ENCODE peak calls at places on chromosomes 5 and 9, in eight cellular contexts. One of them, this sample, is unnamed.

GRCh38 chr9:134742822-134743221 is 101.2 kb downstream of the COL5A1 start:
- DNase-seq in EH: no peak
- DNase-seq in WERI-Rb-1: no peak
- DNase-seq in EL: no peak
- DNase-seq in RPMI7951: no peak
- DNase-seq in sciatic nerve: no peak
- DNase-seq in MM.1S: no peak
- DNase-seq in NCI-H1436: no peak
- DNase-seq in this sample: peak

GRCh38 chr9:120909904-120910303 is 16.7 kb downstream of the TRAF1 start:
- DNase-seq in EH: no peak
- DNase-seq in WERI-Rb-1: no peak
- DNase-seq in EL: no peak
- DNase-seq in RPMI7951: peak
- DNase-seq in sciatic nerve: no peak
- DNase-seq in MM.1S: no peak
- DNase-seq in NCI-H1436: no peak
- DNase-seq in this sample: no peak

GRCh38 chr5:173855995-173856656 is 32.0 kb upstream of the CPEB4 start:
- DNase-seq in EH: no peak
- DNase-seq in WERI-Rb-1: no peak
- DNase-seq in EL: no peak
- DNase-seq in RPMI7951: no peak
- DNase-seq in sciatic nerve: no peak
- DNase-seq in MM.1S: no peak
- DNase-seq in NCI-H1436: no peak
- DNase-seq in this sample: no peak

GRCh38 chr5:143569722-143570567 is 166.5 kb upstream of the NR3C1 start:
- DNase-seq in EH: no peak
- DNase-seq in WERI-Rb-1: no peak
- DNase-seq in EL: no peak
- DNase-seq in RPMI7951: no peak
- DNase-seq in sciatic nerve: no peak
- DNase-seq in MM.1S: no peak
- DNase-seq in NCI-H1436: no peak
- DNase-seq in this sample: no peak

GRCh38 chr5:170430871-170431437 is 41.8 kb upstream of the KCNMB1 start:
- DNase-seq in EH: peak
- DNase-seq in WERI-Rb-1: no peak
- DNase-seq in EL: peak
- DNase-seq in RPMI7951: peak
- DNase-seq in sciatic nerve: no peak
- DNase-seq in MM.1S: no peak
- DNase-seq in NCI-H1436: no peak
- DNase-seq in this sample: no peak

GRCh38 chr9:134454386-134454978 is 128.2 kb downstream of the RXRA start:
- DNase-seq in EH: no peak
- DNase-seq in WERI-Rb-1: no peak
- DNase-seq in EL: no peak
- DNase-seq in RPMI7951: no peak
- DNase-seq in sciatic nerve: peak
- DNase-seq in MM.1S: no peak
- DNase-seq in NCI-H1436: no peak
- DNase-seq in this sample: no peak

GRCh38 chr5:113025596-113025995 is 49.0 kb downstream of the DCP2 start:
- DNase-seq in EH: no peak
- DNase-seq in WERI-Rb-1: no peak
- DNase-seq in EL: no peak
- DNase-seq in RPMI7951: no peak
- DNase-seq in sciatic nerve: no peak
- DNase-seq in MM.1S: no peak
- DNase-seq in NCI-H1436: no peak
- DNase-seq in this sample: no peak

GRCh38 chr9:97710356-97711222 is 13.4 kb upstream of the XPA start:
- DNase-seq in EH: peak
- DNase-seq in WERI-Rb-1: peak
- DNase-seq in EL: peak
- DNase-seq in RPMI7951: peak
- DNase-seq in sciatic nerve: no peak
- DNase-seq in MM.1S: peak
- DNase-seq in NCI-H1436: peak
- DNase-seq in this sample: peak

GRCh38 chr9:38362912-38363588 is 29.5 kb upstream of the ALDH1B1 start:
- DNase-seq in EH: peak
- DNase-seq in WERI-Rb-1: no peak
- DNase-seq in EL: peak
- DNase-seq in RPMI7951: peak
- DNase-seq in sciatic nerve: no peak
- DNase-seq in MM.1S: peak
- DNase-seq in NCI-H1436: peak
- DNase-seq in this sample: peak

GRCh38 chr9:79382468-79382867 is 189.3 kb upstream of the TLE4 start:
- DNase-seq in EH: peak
- DNase-seq in WERI-Rb-1: no peak
- DNase-seq in EL: peak
- DNase-seq in RPMI7951: no peak
- DNase-seq in sciatic nerve: no peak
- DNase-seq in MM.1S: no peak
- DNase-seq in NCI-H1436: no peak
- DNase-seq in this sample: no peak

GRCh38 chr9:131037336-131038255 is 28.6 kb downstream of the LAMC3 start:
- DNase-seq in EH: peak
- DNase-seq in WERI-Rb-1: no peak
- DNase-seq in EL: no peak
- DNase-seq in RPMI7951: no peak
- DNase-seq in sciatic nerve: no peak
- DNase-seq in MM.1S: no peak
- DNase-seq in NCI-H1436: no peak
- DNase-seq in this sample: no peak

GRCh38 chr9:133470988-133471387 is 7.9 kb downstream of the SLC2A6 start:
- DNase-seq in EH: no peak
- DNase-seq in WERI-Rb-1: no peak
- DNase-seq in EL: no peak
- DNase-seq in RPMI7951: no peak
- DNase-seq in sciatic nerve: no peak
- DNase-seq in MM.1S: no peak
- DNase-seq in NCI-H1436: no peak
- DNase-seq in this sample: no peak

GRCh38 chr5:14226554-14226953 is 83.4 kb downstream of the TRIO start:
- DNase-seq in EH: no peak
- DNase-seq in WERI-Rb-1: no peak
- DNase-seq in EL: no peak
- DNase-seq in RPMI7951: no peak
- DNase-seq in sciatic nerve: no peak
- DNase-seq in MM.1S: no peak
- DNase-seq in NCI-H1436: no peak
- DNase-seq in this sample: no peak

GRCh38 chr9:4640027-4640426 is 22.1 kb upstream of the PLPP6 start:
- DNase-seq in EH: peak
- DNase-seq in WERI-Rb-1: peak
- DNase-seq in EL: peak
- DNase-seq in RPMI7951: no peak
- DNase-seq in sciatic nerve: no peak
- DNase-seq in MM.1S: peak
- DNase-seq in NCI-H1436: peak
- DNase-seq in this sample: peak

GRCh38 chr9:93265972-93266371 is 82.0 kb downstream of the WNK2 start:
- DNase-seq in EH: no peak
- DNase-seq in WERI-Rb-1: no peak
- DNase-seq in EL: no peak
- DNase-seq in RPMI7951: no peak
- DNase-seq in sciatic nerve: no peak
- DNase-seq in MM.1S: no peak
- DNase-seq in NCI-H1436: no peak
- DNase-seq in this sample: no peak

GRCh38 chr5:151825445-151825844 is 53.7 kb downstream of the G3BP1 start:
- DNase-seq in EH: peak
- DNase-seq in WERI-Rb-1: peak
- DNase-seq in EL: peak
- DNase-seq in RPMI7951: peak
- DNase-seq in sciatic nerve: peak
- DNase-seq in MM.1S: peak
- DNase-seq in NCI-H1436: peak
- DNase-seq in this sample: peak

This sample was measured in SK-MEL-5.